ENCODE peak calls at places on chromosomes 3 and 15, in seven cellular contexts. One of them, this sample, is unnamed.
A peak's percentile ranks its signal among the peaks of the same experiment; 100 is the strongest.

GRCh38 chr15:69554321-69554961 is 101.8 kb downstream of the RPLP1 start:
- DNase-seq in stimulated activated CD4-positive, alpha-beta T cell treated with anti-CD3 and anti-CD28 coated beads, Interleukin-1b, Interleukin-23, amount 100 ng/mL, for 4 hours: no peak
- DNase-seq in Panc1: no peak
- DNase-seq in NCI-H345: peak; percentile 91
- DNase-seq in mucosa of descending colon: peak; percentile 72
- DNase-seq in AG09309: no peak
- DNase-seq in hepatic stellate cell: no peak
- DNase-seq in this sample: no peak

GRCh38 chr3:174397848-174398247 is 461.3 kb upstream of the NAALADL2 start:
- DNase-seq in stimulated activated CD4-positive, alpha-beta T cell treated with anti-CD3 and anti-CD28 coated beads, Interleukin-1b, Interleukin-23, amount 100 ng/mL, for 4 hours: no peak
- DNase-seq in NCI-H345: no peak
- DNase-seq in hepatic stellate cell: no peak
- DNase-seq in Panc1: no peak
- DNase-seq in mucosa of descending colon: no peak
- DNase-seq in AG09309: no peak
- DNase-seq in this sample: no peak

GRCh38 chr3:133570139-133570936 is 3.1 kb upstream of the CDV3 start:
- DNase-seq in stimulated activated CD4-positive, alpha-beta T cell treated with anti-CD3 and anti-CD28 coated beads, Interleukin-1b, Interleukin-23, amount 100 ng/mL, for 4 hours: no peak
- DNase-seq in Panc1: no peak
- DNase-seq in hepatic stellate cell: peak; percentile 24
- DNase-seq in NCI-H345: no peak
- DNase-seq in AG09309: peak; percentile 61
- DNase-seq in mucosa of descending colon: no peak
- DNase-seq in this sample: no peak

GRCh38 chr3:161644871-161645636 is 148.4 kb downstream of the OTOL1 start:
- DNase-seq in hepatic stellate cell: no peak
- DNase-seq in stimulated activated CD4-positive, alpha-beta T cell treated with anti-CD3 and anti-CD28 coated beads, Interleukin-1b, Interleukin-23, amount 100 ng/mL, for 4 hours: no peak
- DNase-seq in AG09309: no peak
- DNase-seq in mucosa of descending colon: no peak
- DNase-seq in NCI-H345: no peak
- DNase-seq in Panc1: no peak
- DNase-seq in this sample: no peak

GRCh38 chr3:33032937-33033336 is 64.0 kb downstream of the GLB1 start:
- DNase-seq in hepatic stellate cell: no peak
- DNase-seq in Panc1: no peak
- DNase-seq in stimulated activated CD4-positive, alpha-beta T cell treated with anti-CD3 and anti-CD28 coated beads, Interleukin-1b, Interleukin-23, amount 100 ng/mL, for 4 hours: no peak
- DNase-seq in NCI-H345: no peak
- DNase-seq in mucosa of descending colon: no peak
- DNase-seq in AG09309: no peak
- DNase-seq in this sample: no peak

GRCh38 chr15:58448906-58449305 is 17.1 kb downstream of the LIPC start:
- DNase-seq in mucosa of descending colon: no peak
- DNase-seq in stimulated activated CD4-positive, alpha-beta T cell treated with anti-CD3 and anti-CD28 coated beads, Interleukin-1b, Interleukin-23, amount 100 ng/mL, for 4 hours: no peak
- DNase-seq in Panc1: no peak
- DNase-seq in hepatic stellate cell: no peak
- DNase-seq in NCI-H345: no peak
- DNase-seq in AG09309: no peak
- DNase-seq in this sample: no peak

GRCh38 chr3:24161841-24162240 is 216.8 kb downstream of the NR1D2 start:
- DNase-seq in mucosa of descending colon: no peak
- DNase-seq in hepatic stellate cell: peak; percentile 8
- DNase-seq in AG09309: no peak
- DNase-seq in stimulated activated CD4-positive, alpha-beta T cell treated with anti-CD3 and anti-CD28 coated beads, Interleukin-1b, Interleukin-23, amount 100 ng/mL, for 4 hours: no peak
- DNase-seq in Panc1: no peak
- DNase-seq in NCI-H345: no peak
- DNase-seq in this sample: no peak

GRCh38 chr3:23264413-23264812 is 61.3 kb downstream of the UBE2E2 start:
- DNase-seq in stimulated activated CD4-positive, alpha-beta T cell treated with anti-CD3 and anti-CD28 coated beads, Interleukin-1b, Interleukin-23, amount 100 ng/mL, for 4 hours: no peak
- DNase-seq in AG09309: peak; percentile 56
- DNase-seq in hepatic stellate cell: peak; percentile 62
- DNase-seq in NCI-H345: no peak
- DNase-seq in Panc1: no peak
- DNase-seq in mucosa of descending colon: no peak
- DNase-seq in this sample: no peak

GRCh38 chr3:94036909-94037507 is 8.6 kb upstream of the STX19 start:
- DNase-seq in mucosa of descending colon: no peak
- DNase-seq in NCI-H345: no peak
- DNase-seq in AG09309: no peak
- DNase-seq in Panc1: peak; percentile 28
- DNase-seq in hepatic stellate cell: peak; percentile 40
- DNase-seq in stimulated activated CD4-positive, alpha-beta T cell treated with anti-CD3 and anti-CD28 coated beads, Interleukin-1b, Interleukin-23, amount 100 ng/mL, for 4 hours: no peak
- DNase-seq in this sample: no peak

GRCh38 chr3:148078659-148079058 is 619.0 kb upstream of the AGTR1 start:
- DNase-seq in Panc1: no peak
- DNase-seq in stimulated activated CD4-positive, alpha-beta T cell treated with anti-CD3 and anti-CD28 coated beads, Interleukin-1b, Interleukin-23, amount 100 ng/mL, for 4 hours: no peak
- DNase-seq in AG09309: no peak
- DNase-seq in hepatic stellate cell: no peak
- DNase-seq in mucosa of descending colon: no peak
- DNase-seq in NCI-H345: no peak
- DNase-seq in this sample: no peak

GRCh38 chr3:149813367-149814281 is 609 bp downstream of the RNF13 start:
- DNase-seq in hepatic stellate cell: peak; percentile 13
- DNase-seq in mucosa of descending colon: peak; percentile 29
- DNase-seq in NCI-H345: no peak
- DNase-seq in Panc1: no peak
- DNase-seq in AG09309: no peak
- DNase-seq in stimulated activated CD4-positive, alpha-beta T cell treated with anti-CD3 and anti-CD28 coated beads, Interleukin-1b, Interleukin-23, amount 100 ng/mL, for 4 hours: no peak
- DNase-seq in this sample: no peak

GRCh38 chr15:38389924-38390542 is 63.9 kb upstream of the FAM98B start:
- DNase-seq in hepatic stellate cell: no peak
- DNase-seq in mucosa of descending colon: no peak
- DNase-seq in AG09309: no peak
- DNase-seq in Panc1: peak; percentile 55
- DNase-seq in stimulated activated CD4-positive, alpha-beta T cell treated with anti-CD3 and anti-CD28 coated beads, Interleukin-1b, Interleukin-23, amount 100 ng/mL, for 4 hours: peak; percentile 46
- DNase-seq in NCI-H345: peak; percentile 17
- DNase-seq in this sample: peak; percentile 76

GRCh38 chr15:64763462-64763861 is 11.9 kb downstream of the RBPMS2 start:
- DNase-seq in mucosa of descending colon: no peak
- DNase-seq in NCI-H345: no peak
- DNase-seq in stimulated activated CD4-positive, alpha-beta T cell treated with anti-CD3 and anti-CD28 coated beads, Interleukin-1b, Interleukin-23, amount 100 ng/mL, for 4 hours: no peak
- DNase-seq in AG09309: no peak
- DNase-seq in Panc1: no peak
- DNase-seq in hepatic stellate cell: no peak
- DNase-seq in this sample: no peak

GRCh38 chr15:87653646-87654045 is 602.9 kb downstream of the NTRK3 start:
- DNase-seq in NCI-H345: no peak
- DNase-seq in mucosa of descending colon: no peak
- DNase-seq in stimulated activated CD4-positive, alpha-beta T cell treated with anti-CD3 and anti-CD28 coated beads, Interleukin-1b, Interleukin-23, amount 100 ng/mL, for 4 hours: no peak
- DNase-seq in Panc1: no peak
- DNase-seq in AG09309: no peak
- DNase-seq in hepatic stellate cell: no peak
- DNase-seq in this sample: no peak

GRCh38 chr3:6644070-6644929 is 216.6 kb upstream of the GRM7 start:
- DNase-seq in stimulated activated CD4-positive, alpha-beta T cell treated with anti-CD3 and anti-CD28 coated beads, Interleukin-1b, Interleukin-23, amount 100 ng/mL, for 4 hours: no peak
- DNase-seq in hepatic stellate cell: no peak
- DNase-seq in NCI-H345: no peak
- DNase-seq in AG09309: no peak
- DNase-seq in mucosa of descending colon: no peak
- DNase-seq in Panc1: no peak
- DNase-seq in this sample: no peak

GRCh38 chr3:60053518-60054265 is 1003.9 kb upstream of the CFAP20DC start:
- DNase-seq in mucosa of descending colon: no peak
- DNase-seq in stimulated activated CD4-positive, alpha-beta T cell treated with anti-CD3 and anti-CD28 coated beads, Interleukin-1b, Interleukin-23, amount 100 ng/mL, for 4 hours: peak; percentile 18
- DNase-seq in hepatic stellate cell: no peak
- DNase-seq in Panc1: no peak
- DNase-seq in AG09309: no peak
- DNase-seq in NCI-H345: no peak
- DNase-seq in this sample: no peak

GRCh38 chr3:16476636-16477035 is 36.9 kb downstream of the RFTN1 start:
- DNase-seq in stimulated activated CD4-positive, alpha-beta T cell treated with anti-CD3 and anti-CD28 coated beads, Interleukin-1b, Interleukin-23, amount 100 ng/mL, for 4 hours: no peak
- DNase-seq in AG09309: peak; percentile 66
- DNase-seq in Panc1: no peak
- DNase-seq in mucosa of descending colon: no peak
- DNase-seq in hepatic stellate cell: peak; percentile 68
- DNase-seq in NCI-H345: no peak
- DNase-seq in this sample: no peak

GRCh38 chr3:58116161-58116955 is 94.4 kb downstream of the DNASE1L3 start:
- DNase-seq in mucosa of descending colon: peak; percentile 74
- DNase-seq in hepatic stellate cell: no peak
- DNase-seq in AG09309: no peak
- DNase-seq in NCI-H345: no peak
- DNase-seq in stimulated activated CD4-positive, alpha-beta T cell treated with anti-CD3 and anti-CD28 coated beads, Interleukin-1b, Interleukin-23, amount 100 ng/mL, for 4 hours: peak; percentile 28
- DNase-seq in Panc1: no peak
- DNase-seq in this sample: no peak

GRCh38 chr3:5809811-5810210 is 622.3 kb downstream of the EDEM1 start:
- DNase-seq in hepatic stellate cell: no peak
- DNase-seq in mucosa of descending colon: no peak
- DNase-seq in NCI-H345: no peak
- DNase-seq in stimulated activated CD4-positive, alpha-beta T cell treated with anti-CD3 and anti-CD28 coated beads, Interleukin-1b, Interleukin-23, amount 100 ng/mL, for 4 hours: no peak
- DNase-seq in AG09309: no peak
- DNase-seq in Panc1: no peak
- DNase-seq in this sample: no peak

GRCh38 chr15:67863442-67863987 is 23.7 kb upstream of the RNU6-1 start:
- DNase-seq in NCI-H345: peak; percentile 67
- DNase-seq in hepatic stellate cell: peak; percentile 73
- DNase-seq in AG09309: no peak
- DNase-seq in mucosa of descending colon: peak; percentile 85
- DNase-seq in stimulated activated CD4-positive, alpha-beta T cell treated with anti-CD3 and anti-CD28 coated beads, Interleukin-1b, Interleukin-23, amount 100 ng/mL, for 4 hours: peak; percentile 61
- DNase-seq in Panc1: no peak
- DNase-seq in this sample: peak; percentile 86

GRCh38 chr15:28955160-28955502 is 69.4 kb downstream of the APBA2 start:
- DNase-seq in mucosa of descending colon: no peak
- DNase-seq in hepatic stellate cell: no peak
- DNase-seq in AG09309: peak; percentile 46
- DNase-seq in Panc1: no peak
- DNase-seq in stimulated activated CD4-positive, alpha-beta T cell treated with anti-CD3 and anti-CD28 coated beads, Interleukin-1b, Interleukin-23, amount 100 ng/mL, for 4 hours: no peak
- DNase-seq in NCI-H345: no peak
- DNase-seq in this sample: peak; percentile 22

GRCh38 chr3:147616998-147617619 is 207.9 kb downstream of the ZIC1 start:
- DNase-seq in mucosa of descending colon: no peak
- DNase-seq in NCI-H345: peak; percentile 12
- DNase-seq in AG09309: no peak
- DNase-seq in stimulated activated CD4-positive, alpha-beta T cell treated with anti-CD3 and anti-CD28 coated beads, Interleukin-1b, Interleukin-23, amount 100 ng/mL, for 4 hours: no peak
- DNase-seq in hepatic stellate cell: peak; percentile 3
- DNase-seq in Panc1: no peak
- DNase-seq in this sample: no peak

GRCh38 chr3:58051196-58051595 is 43.0 kb downstream of the FLNB start:
- DNase-seq in mucosa of descending colon: no peak
- DNase-seq in Panc1: no peak
- DNase-seq in NCI-H345: no peak
- DNase-seq in stimulated activated CD4-positive, alpha-beta T cell treated with anti-CD3 and anti-CD28 coated beads, Interleukin-1b, Interleukin-23, amount 100 ng/mL, for 4 hours: no peak
- DNase-seq in hepatic stellate cell: no peak
- DNase-seq in AG09309: peak; percentile 84
- DNase-seq in this sample: no peak

GRCh38 chr3:30232546-30232945 is 373.9 kb upstream of the TGFBR2 start:
- DNase-seq in stimulated activated CD4-positive, alpha-beta T cell treated with anti-CD3 and anti-CD28 coated beads, Interleukin-1b, Interleukin-23, amount 100 ng/mL, for 4 hours: no peak
- DNase-seq in NCI-H345: no peak
- DNase-seq in Panc1: no peak
- DNase-seq in AG09309: no peak
- DNase-seq in mucosa of descending colon: no peak
- DNase-seq in hepatic stellate cell: no peak
- DNase-seq in this sample: no peak

GRCh38 chr3:110391045-110391444 is 680.6 kb upstream of the NECTIN3 start:
- DNase-seq in hepatic stellate cell: no peak
- DNase-seq in Panc1: no peak
- DNase-seq in NCI-H345: no peak
- DNase-seq in stimulated activated CD4-positive, alpha-beta T cell treated with anti-CD3 and anti-CD28 coated beads, Interleukin-1b, Interleukin-23, amount 100 ng/mL, for 4 hours: no peak
- DNase-seq in mucosa of descending colon: no peak
- DNase-seq in AG09309: no peak
- DNase-seq in this sample: no peak

GRCh38 chr3:45889278-45889833 is 3.0 kb downstream of the CCR9 start:
- DNase-seq in Panc1: no peak
- DNase-seq in stimulated activated CD4-positive, alpha-beta T cell treated with anti-CD3 and anti-CD28 coated beads, Interleukin-1b, Interleukin-23, amount 100 ng/mL, for 4 hours: no peak
- DNase-seq in AG09309: no peak
- DNase-seq in mucosa of descending colon: no peak
- DNase-seq in hepatic stellate cell: no peak
- DNase-seq in NCI-H345: no peak
- DNase-seq in this sample: no peak

GRCh38 chr15:65638681-65639089 is 16.9 kb downstream of the SLC24A1 start:
- DNase-seq in mucosa of descending colon: no peak
- DNase-seq in stimulated activated CD4-positive, alpha-beta T cell treated with anti-CD3 and anti-CD28 coated beads, Interleukin-1b, Interleukin-23, amount 100 ng/mL, for 4 hours: peak; percentile 28
- DNase-seq in hepatic stellate cell: peak; percentile 83
- DNase-seq in NCI-H345: peak; percentile 52
- DNase-seq in Panc1: peak; percentile 39
- DNase-seq in AG09309: peak; percentile 55
- DNase-seq in this sample: no peak

GRCh38 chr3:183497313-183497712 is 58.2 kb downstream of the KLHL6 start:
- DNase-seq in hepatic stellate cell: no peak
- DNase-seq in NCI-H345: no peak
- DNase-seq in mucosa of descending colon: no peak
- DNase-seq in Panc1: no peak
- DNase-seq in stimulated activated CD4-positive, alpha-beta T cell treated with anti-CD3 and anti-CD28 coated beads, Interleukin-1b, Interleukin-23, amount 100 ng/mL, for 4 hours: no peak
- DNase-seq in AG09309: no peak
- DNase-seq in this sample: no peak

GRCh38 chr3:186515115-186515514 is 29.1 kb downstream of the CRYGS start:
- DNase-seq in NCI-H345: no peak
- DNase-seq in mucosa of descending colon: no peak
- DNase-seq in Panc1: no peak
- DNase-seq in hepatic stellate cell: no peak
- DNase-seq in stimulated activated CD4-positive, alpha-beta T cell treated with anti-CD3 and anti-CD28 coated beads, Interleukin-1b, Interleukin-23, amount 100 ng/mL, for 4 hours: no peak
- DNase-seq in AG09309: no peak
- DNase-seq in this sample: no peak

GRCh38 chr15:98801234-98801561 is 152.9 kb downstream of the IGF1R start:
- DNase-seq in NCI-H345: peak; percentile 77
- DNase-seq in hepatic stellate cell: no peak
- DNase-seq in Panc1: no peak
- DNase-seq in stimulated activated CD4-positive, alpha-beta T cell treated with anti-CD3 and anti-CD28 coated beads, Interleukin-1b, Interleukin-23, amount 100 ng/mL, for 4 hours: no peak
- DNase-seq in mucosa of descending colon: no peak
- DNase-seq in AG09309: no peak
- DNase-seq in this sample: no peak